ENCODE peak calls at places on chromosomes 3 and 15, in seven cellular contexts. X is OCI-LY7, P is GM23338, V is neural progenitor cell, S is GM23248, W is PC-3, L is SK-N-SH. Q is an unnamed sample.

GRCh38 chr3:153032891-153033290 is 129.1 kb upstream of the RAP2B start:
- DNase-seq in L (no peak), W (no peak), S (no peak), X (no peak), P (no peak), V (no peak), Q (no peak)

GRCh38 chr3:21328982-21329381 is 422.0 kb downstream of the ZNF385D start:
- DNase-seq in P (no peak), S (no peak), W (no peak), X (no peak), L (peak), V (no peak), Q (no peak)

GRCh38 chr15:41465822-41466421 is 27.8 kb upstream of the ITPKA start:
- DNase-seq in S (peak), X (peak), L (peak), W (peak), P (peak), V (peak), Q (peak)

GRCh38 chr15:63595066-63595465 is 2.1 kb upstream of the FBXL22 start:
- DNase-seq in S (no peak), X (no peak), L (no peak), W (no peak), P (peak), V (no peak), Q (no peak)

GRCh38 chr3:57382933-57383332 is 90.4 kb upstream of the ASB14 start:
- DNase-seq in P (no peak), S (peak), L (no peak), V (no peak), X (no peak), W (peak), Q (no peak)

GRCh38 chr3:12452361-12453330 is 31.6 kb upstream of the TSEN2 start:
- DNase-seq in W (no peak), L (no peak), X (no peak), P (no peak), S (no peak), V (no peak), Q (no peak)

GRCh38 chr3:51585197-51585596 is 46.7 kb downstream of the RAD54L2 start:
- DNase-seq in W (no peak), V (no peak), X (no peak), S (no peak), P (no peak), L (peak), Q (no peak)

GRCh38 chr3:131361464-131362421 is 19.8 kb upstream of the NUDT16 start:
- DNase-seq in V (peak), S (peak), X (no peak), L (no peak), W (peak), P (peak), Q (peak)

GRCh38 chr3:10551139-10551538 is 45.8 kb upstream of the ATP2B2 start:
- DNase-seq in X (no peak), W (no peak), S (no peak), V (no peak), P (no peak), L (no peak), Q (no peak)

GRCh38 chr15:74758736-74759135 is 10.1 kb downstream of the CYP1A2 start:
- DNase-seq in L (no peak), S (no peak), P (no peak), W (no peak), X (no peak), V (no peak), Q (no peak)
- TF ChIP-seq EZH2phosphoT487 in L (no peak), S (no peak), P (no peak), W (no peak), X (no peak), V (no peak), Q (no peak)

DNA sequence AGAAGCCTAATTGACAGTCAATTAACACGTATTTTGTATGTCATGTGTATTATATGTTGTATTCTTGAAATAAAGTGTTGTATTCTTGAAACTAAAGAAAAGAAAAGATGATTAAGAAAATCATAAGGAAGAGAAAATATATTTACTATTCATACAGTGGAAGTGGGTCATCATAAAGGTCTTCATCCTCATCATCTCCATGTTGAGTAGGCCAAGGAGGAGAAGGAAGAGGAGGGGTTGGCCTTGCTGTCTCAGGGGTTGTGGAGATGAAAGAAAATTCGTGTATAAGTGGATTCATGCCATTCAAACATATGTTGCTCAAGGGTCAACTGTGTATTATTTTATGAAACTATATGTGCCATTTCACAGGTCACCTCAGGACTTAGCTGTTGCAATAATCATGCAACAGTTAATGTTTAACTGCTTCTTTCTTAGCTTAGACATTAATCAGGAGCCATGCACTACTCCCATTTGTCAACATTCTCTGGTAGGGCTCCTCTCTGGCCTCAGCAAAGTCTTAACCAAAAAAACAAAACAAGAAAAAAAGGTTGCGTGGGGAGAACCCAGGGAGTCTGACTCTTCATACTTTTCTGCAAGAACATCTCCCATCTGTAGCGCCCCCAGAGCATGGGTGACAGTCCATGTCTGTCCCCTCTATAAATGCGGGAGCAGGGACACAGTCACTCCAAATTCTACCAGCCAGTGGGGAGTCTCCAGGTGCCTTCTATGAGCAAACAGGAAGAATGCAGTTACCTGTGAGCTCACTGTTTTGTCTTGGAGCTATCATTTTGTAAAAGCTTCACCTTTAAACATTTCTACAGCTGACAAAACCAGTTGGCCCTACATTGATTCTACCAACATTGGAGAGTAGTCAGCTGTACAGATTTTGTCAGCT is 19.9 kb upstream of the LRRC2 start:
- DNase-seq in V (no peak), S (no peak), W (no peak), X (no peak), P (no peak), L (no peak), Q (peak)
- TF ChIP-seq EZH2phosphoT487 in V (no peak), S (no peak), W (no peak), X (no peak), P (no peak), L (no peak), Q (no peak)

GRCh38 chr15:51193526-51193925 is 98.8 kb upstream of the TNFAIP8L3 start:
- DNase-seq in L (no peak), S (no peak), P (no peak), W (no peak), X (no peak), V (no peak), Q (no peak)
- TF ChIP-seq EZH2phosphoT487 in L (no peak), S (no peak), P (no peak), W (no peak), X (no peak), V (no peak), Q (no peak)

DNA sequence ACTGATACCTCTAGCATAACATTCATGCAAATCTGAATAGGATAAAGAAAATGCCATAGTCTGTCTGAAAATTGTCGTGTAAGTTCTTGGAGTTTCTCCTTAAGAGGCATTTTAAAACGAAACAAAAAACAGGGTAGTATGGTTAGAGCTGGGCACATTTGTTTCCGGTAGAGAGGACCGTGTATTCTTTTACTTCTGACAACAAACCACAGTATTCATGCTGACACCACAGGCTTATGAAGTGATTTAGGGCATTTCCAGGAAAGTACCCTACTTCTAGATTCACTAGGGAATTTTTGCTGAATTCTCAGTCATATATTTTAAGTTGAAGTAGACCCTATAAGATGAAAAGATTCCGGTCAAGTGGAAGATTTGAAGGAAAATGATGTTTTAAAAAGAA is 541.3 kb downstream of the UNC13C start:
- DNase-seq in V (no peak), L (no peak), X (no peak), P (no peak), W (no peak), S (no peak), Q (no peak)
- TF ChIP-seq EZH2phosphoT487 in V (no peak), L (no peak), X (no peak), P (no peak), W (no peak), S (no peak), Q (no peak)

Q was measured in hepatocyte.